ENCODE peak calls at places on chromosomes 1 and 21, in five cellular contexts. L, O, N, F and B are unnamed samples.

GRCh38 chr1:198553017-198553416 is 12.5 kb upstream of the ATP6V1G3 start:
- DNase-seq in F (no peak), O (no peak), L (no peak), N (no peak), B (no peak)

GRCh38 chr1:38990401-38990745 is 703 bp upstream of the AKIRIN1 start:
- DNase-seq in F (peak; percentile 17), N (no peak), L (no peak), O (no peak), B (no peak)

GRCh38 chr21:39664586-39664985 is 51.8 kb downstream of the B3GALT5 start:
- DNase-seq in O (no peak), N (no peak), L (no peak), F (no peak), B (no peak)

GRCh38 chr21:20404915-20405314 is 593.3 kb upstream of the NCAM2 start:
- DNase-seq in N (no peak), L (no peak), O (no peak), F (no peak), B (no peak)

GRCh38 chr1:227320476-227320875 is 2.2 kb upstream of the CDC42BPA start:
- DNase-seq in O (no peak), F (no peak), L (no peak), N (no peak), B (no peak)

GRCh38 chr1:3442901-3443300 is 11.6 kb upstream of the ARHGEF16 start:
- DNase-seq in F (no peak), N (no peak), L (no peak), O (peak; percentile 2), B (no peak)

GRCh38 chr1:8910914-8911313 is 32.4 kb upstream of the ENO1 start:
- DNase-seq in N (no peak), L (no peak), F (no peak), O (no peak), B (no peak)

GRCh38 chr1:53942149-53942957 is 3.1 kb downstream of the IFT25 start:
- DNase-seq in L (no peak), O (no peak), F (no peak), N (no peak), B (no peak)

GRCh38 chr1:118204648-118205047 is 19.6 kb upstream of the SPAG17 start:
- DNase-seq in O (no peak), F (no peak), N (no peak), L (no peak), B (no peak)

GRCh38 chr1:94142022-94142421 is 21.1 kb upstream of the ABCA4 start:
- DNase-seq in N (no peak), F (no peak), L (no peak), O (no peak), B (no peak)

GRCh38 chr1:229941785-229942184 is 125.3 kb upstream of the GALNT2 start:
- DNase-seq in O (no peak), N (no peak), F (no peak), L (no peak), B (no peak)

GRCh38 chr21:25385912-25386474 is 221.3 kb downstream of the MRPL39 start:
- DNase-seq in L (no peak), F (peak; percentile 59), O (no peak), N (peak; percentile 47), B (no peak)

GRCh38 chr1:72371259-72372035 is 89.1 kb upstream of the NEGR1 start:
- DNase-seq in N (no peak), F (no peak), L (no peak), O (no peak), B (no peak)

GRCh38 chr1:56382890-56383289 is 196.5 kb downstream of the PLPP3 start:
- DNase-seq in N (no peak), L (no peak), F (no peak), O (no peak), B (no peak)

GRCh38 chr1:234771642-234772344 is 161.8 kb upstream of the IRF2BP2 start:
- DNase-seq in F (peak; percentile 3), L (peak; percentile 42), N (peak; percentile 72), O (no peak), B (no peak)

GRCh38 chr21:35048183-35048601 is 910 bp downstream of the RUNX1 start:
- DNase-seq in L (peak; percentile 56), F (no peak), N (no peak), O (peak; percentile 90), B (peak; percentile 32)

DNA sequence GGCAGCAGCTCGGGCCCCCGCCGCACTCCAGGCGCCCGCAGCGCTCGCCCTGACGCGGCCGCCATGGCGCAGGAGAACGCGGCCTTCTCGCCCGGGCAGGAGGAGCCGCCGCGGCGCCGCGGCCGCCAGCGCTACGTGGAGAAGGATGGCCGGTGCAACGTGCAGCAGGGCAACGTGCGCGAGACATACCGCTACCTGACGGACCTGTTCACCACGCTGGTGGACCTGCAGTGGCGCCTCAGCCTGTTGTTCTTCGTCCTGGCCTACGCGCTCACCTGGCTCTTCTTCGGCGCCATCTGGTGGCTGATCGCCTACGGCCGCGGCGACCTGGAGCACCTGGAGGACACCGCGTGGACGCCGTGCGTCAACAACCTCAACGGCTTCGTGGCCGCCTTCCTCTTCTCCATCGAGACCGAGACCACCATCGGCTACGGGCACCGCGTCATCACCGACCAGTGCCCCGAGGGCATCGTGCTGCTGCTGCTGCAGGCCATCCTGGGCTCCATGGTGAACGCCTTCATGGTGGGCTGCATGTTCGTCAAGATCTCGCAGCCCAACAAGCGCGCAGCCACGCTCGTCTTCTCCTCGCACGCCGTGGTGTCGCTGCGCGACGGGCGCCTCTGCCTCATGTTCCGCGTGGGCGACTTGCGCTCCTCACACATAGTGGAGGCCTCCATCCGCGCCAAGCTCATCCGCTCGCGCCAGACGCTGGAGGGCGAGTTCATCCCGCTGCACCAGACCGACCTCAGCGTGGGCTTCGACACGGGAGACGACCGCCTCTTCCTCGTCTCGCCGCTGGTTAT is 2.8 kb downstream of the KCNJ9 start:
- DNase-seq in O (peak; percentile 71), L (peak; percentile 51), F (no peak), N (peak; percentile 74), B (peak; percentile 77)
- H3K27me3 ChIP-seq in O (peaks cover 21% of the 10 kb centered on the region), L (peaks cover 33% of the 10 kb centered on the region), F (peaks cover 41% of the 10 kb centered on the region), N (peaks cover 32% of the 10 kb centered on the region), B (no peaks in the 10 kb centered on the region)

GRCh38 chr1:92354259-92354658 is 55.4 kb downstream of the RPAP2 start:
- DNase-seq in O (no peak), L (no peak), N (no peak), F (no peak), B (no peak)
- H3K27me3 ChIP-seq in O (no peaks in the 10 kb centered on the region), L (no peaks in the 10 kb centered on the region), N (no peaks in the 10 kb centered on the region), F (no peaks in the 10 kb centered on the region), B (no peaks in the 10 kb centered on the region)

GRCh38 chr1:20403423-20404145 is 82.4 kb downstream of the CAMK2N1 start:
- DNase-seq in F (no peak), N (no peak), O (no peak), L (no peak), B (no peak)
- H3K27me3 ChIP-seq in F (peaks cover 7% of the 10 kb centered on the region), N (peaks cover 32% of the 10 kb centered on the region), O (peaks cover 24% of the 10 kb centered on the region), L (peaks cover 6% of the 10 kb centered on the region), B (no peaks in the 10 kb centered on the region)

GRCh38 chr1:18549131-18549530 is 68.4 kb downstream of the KLHDC7A start:
- DNase-seq in N (no peak), F (no peak), L (no peak), O (no peak), B (no peak)
- H3K27me3 ChIP-seq in N (peaks cover 31% of the 10 kb centered on the region), F (no peaks in the 10 kb centered on the region), L (no peaks in the 10 kb centered on the region), O (peaks cover 35% of the 10 kb centered on the region), B (no peaks in the 10 kb centered on the region)

DNA sequence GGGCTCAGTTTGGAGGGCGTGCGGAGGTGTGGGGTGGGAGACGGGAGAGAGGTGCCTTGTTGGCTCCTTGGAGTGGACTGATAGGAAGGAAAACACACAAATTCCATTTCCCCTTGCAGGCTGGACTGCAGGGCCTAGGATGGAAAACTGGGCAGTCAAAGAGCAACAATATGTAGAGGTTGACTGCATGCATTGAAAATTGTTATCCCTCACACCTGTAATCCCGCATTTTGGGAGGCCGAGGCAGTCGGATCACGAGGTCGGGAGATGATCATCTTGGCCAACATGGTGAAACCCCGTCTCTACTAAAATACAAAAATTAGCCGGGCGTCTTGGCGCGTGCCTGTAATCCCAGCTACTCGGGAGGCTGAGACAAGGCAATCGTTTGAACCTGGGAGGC is 128.2 kb downstream of the PPIAL4G start:
- DNase-seq in O (no peak), L (no peak), F (no peak), N (no peak), B (no peak)
- H3K27me3 ChIP-seq in O (peaks cover 80% of the 10 kb centered on the region), L (no peaks in the 10 kb centered on the region), F (no peaks in the 10 kb centered on the region), N (peaks cover 9% of the 10 kb centered on the region), B (no peaks in the 10 kb centered on the region)

DNA sequence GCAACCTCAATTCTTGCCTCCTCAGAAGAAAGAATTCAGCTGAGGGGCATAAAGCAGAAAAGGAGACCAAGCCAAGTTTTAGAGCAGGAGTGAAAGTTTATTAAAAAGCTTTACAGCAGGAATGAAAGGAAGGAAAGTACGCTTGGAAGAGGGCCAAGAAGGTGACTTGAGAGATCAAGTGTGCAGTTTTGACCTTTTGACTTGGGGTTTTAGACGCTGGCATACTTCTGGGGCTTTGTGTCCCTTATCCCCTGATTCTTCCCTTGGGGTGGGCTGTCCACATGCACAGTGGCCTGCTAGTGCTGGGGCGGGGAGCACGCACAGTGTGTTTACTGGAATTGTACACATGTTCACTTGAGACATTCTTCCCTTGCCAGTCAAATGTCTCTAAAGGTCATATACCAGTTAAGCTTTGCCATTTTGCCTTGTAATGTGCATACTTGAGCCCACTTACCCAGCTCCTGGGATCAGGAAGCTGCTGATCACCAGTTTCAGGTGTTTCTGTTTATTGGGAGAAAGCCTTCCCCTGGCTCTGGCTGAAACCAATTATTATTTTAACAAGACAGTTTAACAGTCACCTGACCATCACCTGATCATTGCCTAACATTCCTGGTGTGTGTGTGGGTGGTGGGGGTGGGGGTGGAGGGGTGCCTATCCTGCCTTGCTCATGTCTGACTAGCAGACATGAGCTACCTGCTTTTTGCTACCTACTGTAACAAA is 36.2 kb downstream of the UTP25 start:
- DNase-seq in N (no peak), O (no peak), L (no peak), F (no peak), B (no peak)
- H3K27me3 ChIP-seq in N (no peaks in the 10 kb centered on the region), O (peaks cover 7% of the 10 kb centered on the region), L (peaks cover 1% of the 10 kb centered on the region), F (no peaks in the 10 kb centered on the region), B (no peaks in the 10 kb centered on the region)

DNA sequence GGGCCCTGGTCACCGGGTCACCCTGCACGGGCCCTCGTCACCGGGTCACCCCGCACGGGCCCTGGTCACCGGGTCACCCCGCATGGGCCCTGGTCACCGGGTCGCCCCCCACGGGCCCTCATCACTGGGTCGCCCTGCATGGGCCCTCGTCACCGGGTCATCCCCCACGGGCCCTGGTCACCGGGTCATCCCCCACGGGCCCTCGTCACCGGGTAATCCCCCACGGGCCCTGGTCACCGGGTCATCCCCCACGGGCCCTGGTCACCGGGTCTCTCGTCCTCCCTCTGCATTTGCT is 77.6 kb downstream of the RIPK4 start:
- DNase-seq in N (no peak), F (no peak), L (no peak), O (no peak), B (no peak)
- H3K27me3 ChIP-seq in N (no peaks in the 10 kb centered on the region), F (no peaks in the 10 kb centered on the region), L (peaks cover 6% of the 10 kb centered on the region), O (peaks cover 11% of the 10 kb centered on the region), B (no peaks in the 10 kb centered on the region)

GRCh38 chr1:162373072-162373427 is 3.6 kb downstream of the SPATA46 start:
- DNase-seq in L (no peak), N (no peak), O (no peak), F (no peak), B (no peak)

GRCh38 chr1:162371611-162372010 is 5.0 kb downstream of the SPATA46 start:
- DNase-seq in F (no peak), L (no peak), O (no peak), N (no peak), B (no peak)

GRCh38 chr1:162370721-162371120 is 5.9 kb downstream of the SPATA46 start:
- DNase-seq in F (no peak), L (no peak), N (no peak), O (no peak), B (no peak)

GRCh38 chr1:162373541-162374375 is 2.9 kb downstream of the SPATA46 start:
- DNase-seq in N (no peak), F (no peak), L (no peak), O (no peak), B (peak; percentile 63)

GRCh38 chr1:162372159-162373071 is 4.2 kb downstream of the SPATA46 start:
- DNase-seq in O (no peak), N (no peak), L (no peak), F (no peak), B (no peak)
- H3K27me3 ChIP-seq in O (no peaks in the 10 kb centered on the region), N (no peaks in the 10 kb centered on the region), L (no peaks in the 10 kb centered on the region), F (no peaks in the 10 kb centered on the region), B (no peaks in the 10 kb centered on the region)